ENCODE peak calls at places on chromosomes 3 and 15, in four cellular contexts. M, E, U and H are unnamed samples.

GRCh38 chr3:136350132-136350531 is 100.0 kb downstream of the PCCB start:
- DNase-seq in E (no peak), U (no peak), M (peak; percentile 95), H (no peak)

GRCh38 chr3:10725067-10725466 is 91.0 kb upstream of the SLC6A11 start:
- DNase-seq in E (no peak), U (no peak), M (peak; percentile 45), H (no peak)

GRCh38 chr3:177197934-177198484 is 727 bp upstream of the TBL1XR1 start:
- DNase-seq in M (no peak), U (no peak), E (no peak), H (no peak)

GRCh38 chr3:66413151-66413751 is 87.6 kb downstream of the LRIG1 start:
- DNase-seq in E (peak; percentile 29), U (no peak), M (peak; percentile 28), H (no peak)

GRCh38 chr3:174229916-174230315 is 629.2 kb upstream of the NAALADL2 start:
- DNase-seq in E (no peak), M (peak; percentile 12), U (no peak), H (no peak)

GRCh38 chr15:93720607-93721006 is 510.8 kb upstream of the MCTP2 start:
- DNase-seq in U (no peak), M (no peak), E (peak; percentile 15), H (no peak)

GRCh38 chr3:82194870-82195269 is 433.4 kb upstream of the GBE1 start:
- DNase-seq in M (no peak), E (no peak), U (no peak), H (no peak)

GRCh38 chr3:118818386-118818785 is 216.3 kb downstream of the IGSF11 start:
- DNase-seq in M (peak; percentile 19), E (no peak), U (no peak), H (no peak)

GRCh38 chr3:155064920-155065319 is 15.2 kb upstream of the MME start:
- DNase-seq in U (no peak), E (no peak), M (peak; percentile 18), H (no peak)

GRCh38 chr3:39208463-39209055 is 16.2 kb upstream of the XIRP1 start:
- DNase-seq in E (no peak), U (peak; percentile 63), M (peak; percentile 66), H (no peak)

GRCh38 chr15:52005748-52006701 is 13.0 kb upstream of the MAPK6 start:
- DNase-seq in U (peak; percentile 94), E (no peak), M (peak; percentile 55), H (peak; percentile 54)

GRCh38 chr15:99477745-99478525 is 87.8 kb upstream of the MEF2A start:
- DNase-seq in M (no peak), E (no peak), U (no peak), H (no peak)

GRCh38 chr15:70783610-70784021 is 20.3 kb upstream of the UACA start:
- DNase-seq in M (peak; percentile 58), U (no peak), E (no peak), H (no peak)

GRCh38 chr3:42499478-42499871 is 3.0 kb upstream of the VIPR1 start:
- DNase-seq in U (no peak), M (no peak), E (no peak), H (no peak)

GRCh38 chr3:112514527-112515128 is 15.4 kb upstream of the BTLA start:
- DNase-seq in E (no peak), M (no peak), U (peak; percentile 96), H (peak; percentile 56)

GRCh38 chr15:91055548-91056331 is 33.3 kb upstream of the VPS33B start:
- DNase-seq in M (peak; percentile 69), E (no peak), U (peak; percentile 57), H (peak; percentile 64)
- TF ChIP-seq CTCF in M (peak; percentile 78), E (peak; percentile 53), U (peak; percentile 80), H (peak; percentile 77)

DNA sequence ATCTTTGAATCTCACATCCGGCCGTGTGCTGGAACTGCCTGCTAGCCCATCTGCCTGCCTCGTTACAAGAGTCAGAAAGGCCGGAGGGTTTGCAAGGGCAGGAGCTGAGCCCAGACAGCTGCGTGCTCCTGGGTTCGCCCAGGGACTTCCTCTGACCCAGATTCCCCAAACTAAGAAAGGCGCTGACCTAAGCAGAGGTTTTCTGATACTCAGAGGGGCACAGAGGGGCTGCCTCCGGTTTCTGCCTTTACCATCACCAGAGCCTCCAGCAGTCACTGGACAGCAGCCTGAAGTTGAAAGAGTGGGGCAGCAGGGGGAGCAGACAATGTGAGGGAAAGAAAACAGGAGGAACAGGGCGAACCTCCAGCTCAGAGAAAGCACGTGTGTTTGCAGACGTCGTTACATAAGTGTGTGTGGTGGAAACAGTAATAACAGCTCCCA is 33.4 kb upstream of the RAD18 start:
- DNase-seq in E (no peak), U (no peak), M (peak; percentile 67), H (no peak)
- TF ChIP-seq CTCF in E (no peak), U (no peak), M (peak; percentile 53), H (no peak)

GRCh38 chr3:183504597-183504996 is 50.9 kb downstream of the KLHL6 start:
- DNase-seq in M (no peak), E (no peak), U (no peak), H (no peak)

GRCh38 chr3:183502782-183503181 is 52.7 kb downstream of the KLHL6 start:
- DNase-seq in M (peak; percentile 38), E (no peak), U (no peak), H (no peak)

GRCh38 chr3:183500981-183501704 is 54.4 kb downstream of the KLHL6 start:
- DNase-seq in M (no peak), U (no peak), E (no peak), H (no peak)

GRCh38 chr3:183502237-183502636 is 53.3 kb downstream of the KLHL6 start:
- DNase-seq in M (no peak), E (no peak), U (no peak), H (no peak)

GRCh38 chr3:183503738-183504137 is 51.8 kb downstream of the KLHL6 start:
- DNase-seq in M (no peak), U (no peak), E (no peak), H (no peak)
- TF ChIP-seq CTCF in M (no peak), U (no peak), E (no peak), H (no peak)

DNA sequence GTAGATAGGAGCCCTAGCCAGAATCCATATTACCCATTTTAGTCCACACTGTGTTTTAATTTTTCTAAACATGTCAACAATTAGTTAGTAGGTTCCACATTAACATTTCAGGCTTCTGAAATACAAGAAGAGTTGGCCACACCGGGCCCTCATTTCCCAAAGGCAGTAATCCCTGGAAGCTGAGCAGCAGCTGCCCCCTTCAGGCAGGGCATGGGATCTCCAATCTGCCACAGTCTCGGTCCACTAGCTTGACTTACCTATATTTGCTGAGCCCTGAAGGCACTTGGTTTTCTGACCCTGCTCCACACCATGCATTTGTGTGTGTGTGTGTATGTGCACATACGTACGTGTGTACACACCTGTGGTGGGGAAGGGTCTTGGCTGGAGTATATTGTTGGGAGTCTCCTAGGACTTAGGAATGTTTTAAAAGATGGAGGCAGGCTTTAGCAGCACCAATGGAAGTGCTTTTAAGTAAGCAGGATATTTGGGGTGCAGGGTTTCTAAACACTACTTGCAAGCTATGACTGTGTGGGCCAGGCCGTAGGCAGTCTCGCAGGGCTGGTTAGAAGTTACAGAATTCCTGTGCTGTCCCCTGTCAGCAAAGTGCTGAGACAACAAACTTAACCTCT is 71.2 kb upstream of the SOX14 start:
- DNase-seq in M (no peak), U (peak; percentile 58), E (no peak), H (peak; percentile 26)
- TF ChIP-seq CTCF in M (no peak), U (peak; percentile 73), E (peak; percentile 25), H (peak; percentile 43)

GRCh38 chr3:125916376-125916978 is 52.5 kb upstream of the ROPN1B start:
- DNase-seq in U (peak; percentile 97), E (peak; percentile 99), M (peak; percentile 96), H (peak; percentile 92)
- TF ChIP-seq CTCF in U (peak; percentile 42), E (no peak), M (peak; percentile 39), H (peak; percentile 55)

GRCh38 chr3:57851304-57851703 is 95.2 kb downstream of the SLMAP start:
- DNase-seq in U (no peak), M (no peak), E (no peak), H (no peak)

GRCh38 chr3:57852896-57853295 is 96.8 kb downstream of the SLMAP start:
- DNase-seq in M (peak; percentile 36), E (no peak), U (no peak), H (peak; percentile 13)

GRCh38 chr3:57855943-57856342 is 99.8 kb downstream of the SLMAP start:
- DNase-seq in M (no peak), E (no peak), U (no peak), H (no peak)

GRCh38 chr3:57855281-57855680 is 99.2 kb downstream of the SLMAP start:
- DNase-seq in E (no peak), M (no peak), U (no peak), H (no peak)

DNA sequence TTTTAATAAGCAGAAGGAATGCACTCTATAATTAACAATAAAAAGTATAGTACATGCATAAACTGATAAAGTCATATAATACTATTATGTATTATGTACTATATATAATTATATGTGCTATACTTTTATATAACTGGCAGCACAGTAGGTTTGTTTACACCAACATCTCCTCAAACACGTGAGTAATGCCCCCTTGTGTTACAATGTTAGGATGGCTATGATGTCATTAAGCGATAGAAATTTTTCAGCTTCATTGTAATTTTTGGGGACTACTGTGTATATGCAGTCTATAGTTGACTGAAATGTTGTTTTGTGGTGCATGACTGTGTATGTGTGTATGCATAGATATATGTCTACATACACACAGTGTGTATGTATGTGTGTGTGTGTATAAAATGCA is 100.6 kb downstream of the SLMAP start:
- DNase-seq in U (peak; percentile 15), M (peak; percentile 16), E (no peak), H (no peak)
- TF ChIP-seq CTCF in U (peak; percentile 16), M (peak; percentile 21), E (no peak), H (no peak)

GRCh38 chr15:57302640-57303257 is 73.6 kb upstream of the CGNL1 start:
- DNase-seq in E (no peak), M (no peak), U (no peak), H (no peak)

GRCh38 chr15:57305009-57305408 is 71.3 kb upstream of the CGNL1 start:
- DNase-seq in E (no peak), U (no peak), M (no peak), H (no peak)

GRCh38 chr15:57306944-57307411 is 69.3 kb upstream of the CGNL1 start:
- DNase-seq in E (no peak), M (no peak), U (no peak), H (no peak)

GRCh38 chr15:57307527-57308193 is 68.6 kb upstream of the CGNL1 start:
- DNase-seq in U (no peak), E (no peak), M (no peak), H (no peak)

DNA sequence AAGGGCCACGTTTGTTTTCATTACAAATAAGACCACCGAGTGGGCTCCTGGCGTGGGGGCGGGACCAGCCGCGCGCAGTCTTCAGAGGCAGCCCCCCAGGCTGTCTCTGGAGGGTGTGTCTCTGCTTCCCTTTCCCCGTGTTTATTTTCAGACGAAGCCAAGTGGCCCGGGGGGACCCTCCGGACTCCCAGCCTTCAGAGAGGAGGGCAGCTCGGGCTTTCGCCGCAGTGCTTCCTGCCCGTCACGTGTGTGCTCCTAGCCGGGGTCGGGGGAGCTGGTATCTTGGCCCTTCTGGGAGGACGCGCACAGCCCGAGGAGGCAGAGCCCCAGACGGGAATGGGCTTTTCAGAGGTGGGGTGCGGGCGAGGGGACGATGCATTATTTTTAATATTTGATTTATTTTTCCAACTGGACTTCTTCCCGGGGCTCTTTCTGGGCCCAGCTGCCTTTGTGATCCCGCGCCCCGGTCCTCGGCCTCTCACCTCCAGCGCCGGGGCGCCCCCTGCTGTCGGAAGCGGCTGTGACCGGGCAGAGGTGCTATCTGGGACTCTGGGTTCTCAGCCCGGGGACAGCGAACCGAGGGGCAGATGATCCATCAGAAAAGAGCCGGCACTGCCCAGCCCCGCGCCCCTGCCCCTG is 69.9 kb upstream of the CGNL1 start:
- DNase-seq in M (peak; percentile 81), U (peak; percentile 83), E (peak; percentile 98), H (peak; percentile 90)
- TF ChIP-seq CTCF in M (peak; percentile 90), U (peak; percentile 84), E (peak; percentile 90), H (peak; percentile 95)